ENCODE peak calls at places on chromosomes 12 and 14, in six cellular contexts. One of them, this sample, is unnamed.

GRCh38 chr14:58327019-58327418 is 28.7 kb downstream of the ARID4A start:
- DNase-seq in A549: no peak
- DNase-seq in HepG2: no peak
- DNase-seq in GM12878: no peak
- DNase-seq in endothelial cell of umbilical vein: no peak
- DNase-seq in K562: no peak
- DNase-seq in this sample: no peak

GRCh38 chr12:76519538-76519937 is 40.0 kb downstream of the OSBPL8 start:
- DNase-seq in K562: no peak
- DNase-seq in endothelial cell of umbilical vein: peak; percentile 68
- DNase-seq in A549: no peak
- DNase-seq in GM12878: no peak
- DNase-seq in HepG2: no peak
- DNase-seq in this sample: peak; percentile 52

GRCh38 chr12:71548906-71549305 is 109.3 kb downstream of the LGR5 start:
- DNase-seq in A549: no peak
- DNase-seq in HepG2: no peak
- DNase-seq in GM12878: no peak
- DNase-seq in K562: no peak
- DNase-seq in endothelial cell of umbilical vein: no peak
- DNase-seq in this sample: no peak

GRCh38 chr12:45388545-45388944 is 172.7 kb downstream of the ANO6 start:
- DNase-seq in GM12878: no peak
- DNase-seq in endothelial cell of umbilical vein: peak; percentile 58
- DNase-seq in HepG2: peak; percentile 29
- DNase-seq in A549: peak; percentile 51
- DNase-seq in K562: peak; percentile 36
- DNase-seq in this sample: peak; percentile 50

GRCh38 chr14:106455026-106455425 is 928.6 kb downstream of the TMEM121 start:
- DNase-seq in HepG2: no peak
- DNase-seq in endothelial cell of umbilical vein: no peak
- DNase-seq in K562: peak; percentile 35
- DNase-seq in A549: no peak
- DNase-seq in GM12878: no peak
- DNase-seq in this sample: no peak

GRCh38 chr12:50799908-50800307 is 36.0 kb downstream of the ATF1 start:
- DNase-seq in A549: peak; percentile 44
- DNase-seq in HepG2: no peak
- DNase-seq in endothelial cell of umbilical vein: no peak
- DNase-seq in K562: no peak
- DNase-seq in GM12878: no peak
- DNase-seq in this sample: peak; percentile 30

GRCh38 chr12:41573445-41573844 is 385.3 kb downstream of the PDZRN4 start:
- DNase-seq in K562: no peak
- DNase-seq in endothelial cell of umbilical vein: no peak
- DNase-seq in GM12878: no peak
- DNase-seq in A549: no peak
- DNase-seq in HepG2: no peak
- DNase-seq in this sample: no peak

GRCh38 chr14:22558221-22558913 is 30.7 kb downstream of the DAD1 start:
- DNase-seq in K562: peak; percentile 30
- DNase-seq in A549: no peak
- DNase-seq in endothelial cell of umbilical vein: no peak
- DNase-seq in GM12878: no peak
- DNase-seq in HepG2: peak; percentile 53
- DNase-seq in this sample: peak; percentile 36

GRCh38 chr14:64674829-64675228 is 29.4 kb upstream of the PLEKHG3 start:
- DNase-seq in K562: no peak
- DNase-seq in HepG2: no peak
- DNase-seq in endothelial cell of umbilical vein: no peak
- DNase-seq in GM12878: no peak
- DNase-seq in A549: no peak
- DNase-seq in this sample: no peak

GRCh38 chr12:116876151-116876869 is 4.9 kb downstream of the HRK start:
- DNase-seq in K562: no peak
- DNase-seq in endothelial cell of umbilical vein: no peak
- DNase-seq in A549: no peak
- DNase-seq in HepG2: no peak
- DNase-seq in GM12878: no peak
- DNase-seq in this sample: no peak

GRCh38 chr12:67666605-67667004 is 18.1 kb downstream of the DYRK2 start:
- DNase-seq in HepG2: no peak
- DNase-seq in K562: no peak
- DNase-seq in A549: no peak
- DNase-seq in endothelial cell of umbilical vein: no peak
- DNase-seq in GM12878: no peak
- DNase-seq in this sample: peak; percentile 22

GRCh38 chr14:102584871-102585869 is 7.3 kb upstream of the RCOR1 start:
- DNase-seq in endothelial cell of umbilical vein: peak; percentile 53
- DNase-seq in A549: peak; percentile 43
- DNase-seq in K562: peak; percentile 54
- DNase-seq in GM12878: no peak
- DNase-seq in HepG2: no peak
- DNase-seq in this sample: no peak

GRCh38 chr12:53078425-53079225 is 565 bp downstream of the SPRYD3 start:
- DNase-seq in endothelial cell of umbilical vein: no peak
- DNase-seq in GM12878: no peak
- DNase-seq in K562: no peak
- DNase-seq in HepG2: no peak
- DNase-seq in A549: no peak
- DNase-seq in this sample: no peak

GRCh38 chr12:14558377-14559051 is 9.2 kb downstream of the PLBD1 start:
- DNase-seq in GM12878: no peak
- DNase-seq in endothelial cell of umbilical vein: no peak
- DNase-seq in HepG2: no peak
- DNase-seq in K562: no peak
- DNase-seq in A549: no peak
- DNase-seq in this sample: peak; percentile 30

GRCh38 chr14:53016491-53016890 is 65.6 kb upstream of the FERMT2 start:
- DNase-seq in A549: no peak
- DNase-seq in endothelial cell of umbilical vein: no peak
- DNase-seq in GM12878: no peak
- DNase-seq in K562: no peak
- DNase-seq in HepG2: no peak
- DNase-seq in this sample: no peak

GRCh38 chr14:99047436-99048110 is 224.4 kb downstream of the BCL11B start:
- DNase-seq in HepG2: no peak
- DNase-seq in A549: no peak
- DNase-seq in endothelial cell of umbilical vein: no peak
- DNase-seq in K562: no peak
- DNase-seq in GM12878: no peak
- DNase-seq in this sample: no peak

GRCh38 chr14:36856095-36856878 is 194.6 kb downstream of the PAX9 start:
- DNase-seq in K562: no peak
- DNase-seq in GM12878: no peak
- DNase-seq in HepG2: peak; percentile 41
- DNase-seq in endothelial cell of umbilical vein: no peak
- DNase-seq in A549: no peak
- DNase-seq in this sample: no peak

GRCh38 chr14:96167224-96168148 is 37.2 kb upstream of the BDKRB2 start:
- DNase-seq in endothelial cell of umbilical vein: peak; percentile 34
- DNase-seq in GM12878: no peak
- DNase-seq in K562: no peak
- DNase-seq in HepG2: no peak
- DNase-seq in A549: peak; percentile 78
- DNase-seq in this sample: no peak

GRCh38 chr12:52871291-52871961 is 22.6 kb upstream of the KRT78 start:
- DNase-seq in A549: peak; percentile 95
- DNase-seq in K562: no peak
- DNase-seq in GM12878: no peak
- DNase-seq in HepG2: no peak
- DNase-seq in endothelial cell of umbilical vein: no peak
- DNase-seq in this sample: no peak

GRCh38 chr12:20453756-20454310 is 85.5 kb downstream of the PDE3A start:
- DNase-seq in K562: no peak
- DNase-seq in HepG2: no peak
- DNase-seq in A549: no peak
- DNase-seq in endothelial cell of umbilical vein: no peak
- DNase-seq in GM12878: no peak
- DNase-seq in this sample: no peak

GRCh38 chr14:66662374-66662773 is 154.4 kb downstream of the GPHN start:
- DNase-seq in GM12878: no peak
- DNase-seq in A549: peak; percentile 17
- DNase-seq in K562: no peak
- DNase-seq in HepG2: peak; percentile 10
- DNase-seq in endothelial cell of umbilical vein: peak; percentile 41
- DNase-seq in this sample: peak; percentile 11

GRCh38 chr12:124786065-124786964 is 77.3 kb downstream of the SCARB1 start:
- DNase-seq in A549: peak; percentile 46
- DNase-seq in HepG2: no peak
- DNase-seq in endothelial cell of umbilical vein: peak; percentile 86
- DNase-seq in K562: no peak
- DNase-seq in GM12878: no peak
- DNase-seq in this sample: no peak

GRCh38 chr12:25730489-25731349 is 177.6 kb upstream of the LMNTD1 start:
- DNase-seq in endothelial cell of umbilical vein: no peak
- DNase-seq in HepG2: no peak
- DNase-seq in K562: no peak
- DNase-seq in A549: no peak
- DNase-seq in GM12878: no peak
- DNase-seq in this sample: peak; percentile 82

GRCh38 chr14:22982477-22983245 is at the start of gene AJUBA:
- DNase-seq in K562: peak; percentile 93
- DNase-seq in endothelial cell of umbilical vein: peak; percentile 88
- DNase-seq in A549: peak; percentile 95
- DNase-seq in GM12878: no peak
- DNase-seq in HepG2: peak; percentile 98
- DNase-seq in this sample: peak; percentile 92

DNA sequence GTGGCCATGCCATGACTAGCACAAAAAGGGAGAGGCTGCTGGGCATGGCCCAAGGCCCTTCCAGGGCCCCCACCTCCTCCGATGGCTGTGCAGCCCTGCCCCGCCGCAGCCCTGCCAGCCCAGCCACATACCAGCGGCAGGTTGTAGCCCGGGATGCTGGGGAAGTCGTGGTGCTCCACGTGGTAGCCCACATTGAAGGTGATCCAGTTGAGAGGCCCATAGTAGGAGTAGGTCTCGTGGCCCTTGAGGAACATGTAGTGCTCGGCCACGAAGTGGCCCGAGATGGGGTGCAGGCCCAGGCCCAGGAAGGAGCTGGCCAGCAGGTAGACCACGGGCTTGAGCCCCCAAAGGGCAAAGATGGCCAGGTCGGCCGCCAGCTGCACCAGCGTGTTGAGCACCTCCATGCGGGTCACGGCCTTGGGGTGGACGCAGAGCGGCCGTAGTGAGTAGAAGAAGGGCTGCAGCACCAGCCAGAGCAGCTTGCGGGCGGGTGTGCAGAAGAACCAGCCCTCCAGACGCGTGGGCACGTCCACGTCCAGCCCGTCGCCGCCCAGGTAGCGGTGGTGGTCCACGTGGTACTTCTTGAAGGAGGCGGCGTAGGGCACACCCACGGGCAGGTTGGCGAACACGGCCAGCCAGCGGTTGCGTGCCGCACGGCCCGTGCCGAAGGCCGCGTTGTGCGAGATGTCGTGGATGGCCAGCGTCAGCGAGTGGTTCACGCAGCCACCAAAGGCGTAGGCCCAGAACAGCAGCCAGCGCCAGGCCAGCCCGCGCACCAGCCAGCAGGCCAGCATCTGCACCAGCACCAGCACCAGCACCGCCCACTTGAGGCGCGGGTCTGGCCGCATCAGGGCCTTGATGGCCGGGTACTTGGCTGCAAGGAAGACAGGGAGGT is 10.4 kb downstream of the DEGS2 start:
- DNase-seq in K562: no peak
- DNase-seq in endothelial cell of umbilical vein: no peak
- DNase-seq in GM12878: no peak
- DNase-seq in A549: no peak
- DNase-seq in HepG2: no peak
- DNase-seq in this sample: no peak
- TF ChIP-seq MYC in K562: no peak
- TF ChIP-seq MYC in endothelial cell of umbilical vein: no peak
- TF ChIP-seq MYC in GM12878: no peak
- TF ChIP-seq MYC in A549: no peak
- TF ChIP-seq MYC in HepG2: no peak
- TF ChIP-seq MYC in this sample: no peak

GRCh38 chr14:54774824-54775223 is 127.8 kb downstream of the GCH1 start:
- DNase-seq in A549: no peak
- DNase-seq in endothelial cell of umbilical vein: no peak
- DNase-seq in HepG2: no peak
- DNase-seq in GM12878: no peak
- DNase-seq in K562: no peak
- DNase-seq in this sample: no peak

GRCh38 chr14:54773171-54774006 is 129.2 kb downstream of the GCH1 start:
- DNase-seq in K562: peak; percentile 94
- DNase-seq in endothelial cell of umbilical vein: peak; percentile 99
- DNase-seq in GM12878: peak; percentile 35
- DNase-seq in A549: peak; percentile 97
- DNase-seq in HepG2: peak; percentile 78
- DNase-seq in this sample: peak; percentile 83

GRCh38 chr14:54771411-54772027 is 131.1 kb downstream of the GCH1 start:
- DNase-seq in HepG2: no peak
- DNase-seq in GM12878: no peak
- DNase-seq in K562: peak; percentile 59
- DNase-seq in A549: no peak
- DNase-seq in endothelial cell of umbilical vein: no peak
- DNase-seq in this sample: no peak

GRCh38 chr14:54769955-54770863 is 132.4 kb downstream of the GCH1 start:
- DNase-seq in A549: no peak
- DNase-seq in K562: no peak
- DNase-seq in endothelial cell of umbilical vein: no peak
- DNase-seq in GM12878: no peak
- DNase-seq in HepG2: no peak
- DNase-seq in this sample: no peak

DNA sequence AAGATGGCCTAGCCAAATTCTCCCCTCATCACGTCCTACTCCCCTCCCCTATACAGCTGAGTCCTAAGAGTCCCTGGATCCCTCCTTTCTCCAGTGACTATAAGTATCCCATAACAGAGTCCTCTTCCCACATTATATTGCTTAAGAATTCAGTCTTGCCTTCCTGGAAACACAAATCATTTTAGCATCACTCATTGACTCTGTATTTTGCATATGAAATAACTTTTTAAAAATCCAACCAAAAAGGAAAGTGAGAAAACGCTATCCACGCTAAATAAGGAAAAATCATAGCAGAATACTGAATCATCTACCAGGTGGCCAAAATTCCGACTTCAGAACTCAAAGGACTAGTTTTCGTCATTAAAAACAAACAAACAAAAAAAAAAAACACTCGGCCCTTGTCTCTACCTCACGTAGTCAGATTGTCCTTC is 130.2 kb downstream of the GCH1 start:
- DNase-seq in GM12878: no peak
- DNase-seq in A549: no peak
- DNase-seq in K562: no peak
- DNase-seq in HepG2: no peak
- DNase-seq in endothelial cell of umbilical vein: peak; percentile 40
- DNase-seq in this sample: no peak
- TF ChIP-seq MYC in GM12878: no peak
- TF ChIP-seq MYC in A549: no peak
- TF ChIP-seq MYC in K562: no peak
- TF ChIP-seq MYC in HepG2: no peak
- TF ChIP-seq MYC in endothelial cell of umbilical vein: no peak
- TF ChIP-seq MYC in this sample: no peak

GRCh38 chr12:130097342-130097741 is 64.9 kb upstream of the FZD10 start:
- DNase-seq in HepG2: no peak
- DNase-seq in GM12878: no peak
- DNase-seq in K562: no peak
- DNase-seq in endothelial cell of umbilical vein: no peak
- DNase-seq in A549: no peak
- DNase-seq in this sample: no peak
- TF ChIP-seq MYC in HepG2: no peak
- TF ChIP-seq MYC in GM12878: no peak
- TF ChIP-seq MYC in K562: no peak
- TF ChIP-seq MYC in endothelial cell of umbilical vein: no peak
- TF ChIP-seq MYC in A549: no peak
- TF ChIP-seq MYC in this sample: no peak

GRCh38 chr14:101126376-101127130 is 223.0 kb upstream of the RTL1 start:
- DNase-seq in K562: no peak
- DNase-seq in HepG2: no peak
- DNase-seq in endothelial cell of umbilical vein: no peak
- DNase-seq in GM12878: no peak
- DNase-seq in A549: no peak
- DNase-seq in this sample: no peak
- TF ChIP-seq MYC in K562: no peak
- TF ChIP-seq MYC in HepG2: no peak
- TF ChIP-seq MYC in endothelial cell of umbilical vein: no peak
- TF ChIP-seq MYC in GM12878: no peak
- TF ChIP-seq MYC in A549: no peak
- TF ChIP-seq MYC in this sample: no peak

This sample was measured in NB4.